ENCODE peak calls at places on chromosome 1, in five cellular contexts. H is hepatic stellate cell; W is uterus; V is left colon; K is activated CD8-positive, alpha-beta T cell treated with anti-CD3 and anti-CD28 coated beads for 36 hours. R is an unnamed sample.

GRCh38 chr1:26786437-26787380 is 1.0 kb upstream of the PIGV start:
- DNase-seq in K (peak; percentile 72), W (peak; percentile 77), H (peak; percentile 87), V (peak; percentile 69), R (no peak)

GRCh38 chr1:203036135-203036534 is 9.8 kb downstream of the PPFIA4 start:
- DNase-seq in H (peak; percentile 54), W (no peak), V (no peak), K (no peak), R (no peak)

GRCh38 chr1:20174937-20175666 is 10.8 kb upstream of the UBXN10 start:
- DNase-seq in V (no peak), K (peak; percentile 29), W (no peak), H (no peak), R (no peak)

GRCh38 chr1:183942933-183943693 is 94.4 kb downstream of the COLGALT2 start:
- DNase-seq in K (no peak), W (no peak), H (peak; percentile 65), V (no peak), R (no peak)

GRCh38 chr1:55560246-55560645 is 345.1 kb upstream of the USP24 start:
- DNase-seq in H (no peak), K (no peak), W (no peak), V (no peak), R (no peak)

GRCh38 chr1:68506386-68506785 is 9.5 kb upstream of the DEPDC1 start:
- DNase-seq in V (no peak), W (no peak), K (no peak), H (no peak), R (no peak)

GRCh38 chr1:150309758-150310495 is 11.4 kb upstream of the PRPF3 start:
- DNase-seq in W (no peak), H (no peak), K (no peak), V (no peak), R (no peak)

GRCh38 chr1:226157761-226158316 is 28.7 kb downstream of the ACBD3 start:
- DNase-seq in K (no peak), W (no peak), H (no peak), V (no peak), R (no peak)

GRCh38 chr1:186974774-186975181 is 146.0 kb downstream of the PLA2G4A start:
- DNase-seq in K (no peak), V (no peak), H (peak; percentile 55), W (no peak), R (no peak)

GRCh38 chr1:59757185-59757747 is 57.5 kb upstream of the HOOK1 start:
- DNase-seq in H (no peak), K (no peak), V (no peak), W (no peak), R (no peak)

GRCh38 chr1:175572932-175573871 is 170.2 kb downstream of the TNR start:
- DNase-seq in H (no peak), W (peak; percentile 28), K (no peak), V (no peak), R (no peak)

GRCh38 chr1:2231667-2232254 is 3.6 kb downstream of the SKI start:
- DNase-seq in V (peak; percentile 82), H (peak; percentile 89), W (peak; percentile 87), K (peak; percentile 84), R (peak; percentile 54)

GRCh38 chr1:212967767-212968166 is 17.4 kb downstream of the VASH2 start:
- DNase-seq in H (peak; percentile 61), W (no peak), V (no peak), K (no peak), R (no peak)

GRCh38 chr1:234585333-234586055 is 24.5 kb downstream of the IRF2BP2 start:
- DNase-seq in W (peak; percentile 56), H (peak; percentile 79), K (no peak), V (peak; percentile 53), R (no peak)

GRCh38 chr1:94982403-94982802 is 55.5 kb upstream of the CNN3 start:
- DNase-seq in V (no peak), H (no peak), K (no peak), W (no peak), R (no peak)

GRCh38 chr1:201551877-201552731 is 13.2 kb downstream of the NAV1 start:
- DNase-seq in H (peak; percentile 66), W (no peak), K (no peak), V (no peak), R (no peak)

GRCh38 chr1:27522148-27522859 is 32.3 kb upstream of the WASF2 start:
- DNase-seq in W (no peak), H (no peak), V (no peak), K (peak; percentile 87), R (peak; percentile 84)

GRCh38 chr1:45272943-45273342 is 53.8 kb upstream of the HPDL start:
- DNase-seq in V (no peak), W (no peak), H (peak; percentile 81), K (no peak), R (no peak)

GRCh38 chr1:19616489-19616888 is 27.6 kb upstream of the NBL1 start:
- DNase-seq in K (no peak), W (no peak), H (no peak), V (no peak), R (no peak)

GRCh38 chr1:152067150-152067549 is 21.7 kb downstream of the TCHHL1 start:
- DNase-seq in K (no peak), V (no peak), W (no peak), H (no peak), R (no peak)

GRCh38 chr1:111032295-111032897 is 68.7 kb upstream of the LRIF1 start:
- DNase-seq in H (no peak), V (no peak), K (peak; percentile 51), W (no peak), R (no peak)

GRCh38 chr1:244836135-244836521 is 670 bp downstream of the COX20 start:
- DNase-seq in V (no peak), H (peak; percentile 42), W (no peak), K (no peak), R (no peak)

R was measured in keratinocyte.